ENCODE peak calls at places on chromosomes 12 and 14, in nine cellular contexts. S is M059J; H is psoas muscle; Y is heart right ventricle; Q is body of pancreas; I is mesendoderm; R is stimulated activated CD4-positive, alpha-beta T cell treated with anti-CD3 and anti-CD28 coated beads, Interleukin-1b, Interleukin-23, amount 100 ng/mL, for 24 hours; C is ELF-1; D is NCI-H146. G is an unnamed sample.
A peak's percentile ranks its signal among the peaks of the same experiment; 100 is the strongest.

GRCh38 chr12:109191621-109192250 is 75.3 kb downstream of the ACACB start:
- DNase-seq in S (peak; percentile 71), H (no peak), Y (no peak), Q (no peak), I (no peak), R (no peak), C (no peak), D (no peak), G (no peak)

GRCh38 chr12:127306604-127307215 is 960.3 kb upstream of the TMEM132C start:
- DNase-seq in S (peak; percentile 61), H (no peak), Y (no peak), Q (no peak), I (no peak), R (no peak), C (no peak), D (no peak), G (no peak)

GRCh38 chr14:72751276-72752033 is 142.4 kb downstream of the DPF3 start:
- DNase-seq in S (no peak), H (no peak), Y (no peak), Q (no peak), I (no peak), R (no peak), C (no peak), D (no peak), G (no peak)

GRCh38 chr14:68784995-68785816 is 7.7 kb downstream of the ZFP36L1 start:
- DNase-seq in S (peak; percentile 93), H (no peak), Y (no peak), Q (peak; percentile 50), I (no peak), R (no peak), C (no peak), D (no peak), G (peak; percentile 45)

GRCh38 chr12:79557690-79558315 is 133.0 kb downstream of the PAWR start:
- DNase-seq in S (peak; percentile 43), H (no peak), Y (peak; percentile 16), Q (no peak), I (no peak), R (no peak), C (no peak), D (no peak), G (no peak)

GRCh38 chr12:122834921-122835692 is at the start of gene HIP1R:
- DNase-seq in S (peak; percentile 14), H (peak; percentile 45), Y (no peak), Q (peak; percentile 51), I (peak; percentile 23), R (peak; percentile 27), C (peak; percentile 23), D (peak; percentile 62), G (no peak)

GRCh38 chr12:114311966-114312365 is 94.0 kb downstream of the TBX5 start:
- DNase-seq in S (peak; percentile 40), H (peak; percentile 13), Y (peak; percentile 9), Q (no peak), I (no peak), R (no peak), C (no peak), D (no peak), G (no peak)

GRCh38 chr14:100286484-100287191 is 19.6 kb downstream of the SLC25A29 start:
- DNase-seq in S (peak; percentile 26), H (no peak), Y (no peak), Q (no peak), I (no peak), R (no peak), C (no peak), D (no peak), G (no peak)

GRCh38 chr14:73491256-73491976 is 683 bp downstream of the RIOX1 start:
- DNase-seq in S (peak; percentile 76), H (peak; percentile 64), Y (peak; percentile 23), Q (peak; percentile 69), I (peak; percentile 61), R (peak; percentile 20), C (peak; percentile 68), D (peak; percentile 73), G (peak; percentile 55)

GRCh38 chr12:44525806-44526654 is 350.1 kb downstream of the NELL2 start:
- DNase-seq in S (no peak), H (no peak), Y (no peak), Q (no peak), I (peak; percentile 79), R (no peak), C (no peak), D (no peak), G (no peak)

GRCh38 chr12:25960176-25960575 is 1.7 kb downstream of the RASSF8 start:
- DNase-seq in S (peak; percentile 56), H (no peak), Y (peak; percentile 43), Q (no peak), I (peak; percentile 65), R (no peak), C (peak; percentile 23), D (no peak), G (no peak)

GRCh38 chr14:94601961-94602391 is 10.2 kb upstream of the SERPINA3 start:
- DNase-seq in S (peak; percentile 76), H (peak; percentile 79), Y (peak; percentile 60), Q (peak; percentile 80), I (peak; percentile 65), R (no peak), C (peak; percentile 57), D (no peak), G (peak; percentile 80)

GRCh38 chr12:71299541-71300376 is 139.8 kb upstream of the LGR5 start:
- DNase-seq in S (no peak), H (no peak), Y (no peak), Q (no peak), I (no peak), R (no peak), C (no peak), D (no peak), G (no peak)

GRCh38 chr12:99383258-99383657 is 264.3 kb upstream of the GARIN6 start:
- DNase-seq in S (no peak), H (no peak), Y (no peak), Q (no peak), I (no peak), R (no peak), C (no peak), D (no peak), G (no peak)

GRCh38 chr12:96218989-96219678 is 25.0 kb downstream of the ELK3 start:
- DNase-seq in S (peak; percentile 31), H (no peak), Y (no peak), Q (no peak), I (no peak), R (no peak), C (no peak), D (peak; percentile 73), G (no peak)

GRCh38 chr12:93540506-93540905 is 32.0 kb upstream of the SOCS2 start:
- DNase-seq in S (no peak), H (no peak), Y (no peak), Q (no peak), I (no peak), R (no peak), C (no peak), D (no peak), G (no peak)

GRCh38 chr14:59015482-59015881 is 173.0 kb upstream of the DAAM1 start:
- DNase-seq in S (no peak), H (no peak), Y (no peak), Q (no peak), I (peak; percentile 53), R (no peak), C (peak; percentile 18), D (no peak), G (no peak)

GRCh38 chr14:102819176-102819628 is 42.0 kb downstream of the TRAF3 start:
- DNase-seq in S (no peak), H (no peak), Y (no peak), Q (peak; percentile 20), I (no peak), R (peak; percentile 47), C (no peak), D (peak; percentile 88), G (no peak)

GRCh38 chr12:6827437-6827894 is 741 bp upstream of the P3H3 start:
- DNase-seq in S (peak; percentile 76), H (peak; percentile 87), Y (peak; percentile 89), Q (peak; percentile 84), I (peak; percentile 92), R (no peak), C (peak; percentile 86), D (peak; percentile 97), G (peak; percentile 95)

GRCh38 chr12:24797901-24798300 is 151.0 kb downstream of the BCAT1 start:
- DNase-seq in S (no peak), H (no peak), Y (no peak), Q (no peak), I (no peak), R (no peak), C (no peak), D (no peak), G (no peak)

GRCh38 chr12:20493924-20494323 is 125.6 kb downstream of the PDE3A start:
- DNase-seq in S (peak; percentile 67), H (no peak), Y (no peak), Q (no peak), I (no peak), R (no peak), C (no peak), D (no peak), G (no peak)

GRCh38 chr12:62692884-62693283 is 226.3 kb downstream of the MON2 start:
- DNase-seq in S (peak; percentile 92), H (no peak), Y (no peak), Q (no peak), I (no peak), R (no peak), C (no peak), D (no peak), G (no peak)